ENCODE peak calls at places on chromosomes 12 and 14, in four cellular contexts. B is brain microvascular endothelial cell; O is CD8-positive, alpha-beta T cell; T is psoas muscle. W is an unnamed sample.

GRCh38 chr14:74551903-74552371 is 58.4 kb downstream of the ISCA2 start:
- DNase-seq in B (no peak), O (no peak), T (peak), W (no peak)

GRCh38 chr14:60090864-60091519 is 731 bp upstream of the PCNX4 start:
- DNase-seq in B (peak), O (peak), T (peak), W (peak)

GRCh38 chr14:92930737-92931602 is 8.0 kb downstream of the CHGA start:
- DNase-seq in B (no peak), O (no peak), T (no peak), W (peak)

GRCh38 chr12:40775681-40776080 is 83.4 kb downstream of the CNTN1 start:
- DNase-seq in B (no peak), O (no peak), T (no peak), W (no peak)

GRCh38 chr12:234891-235415 is 21.0 kb upstream of the SLC6A12 start:
- DNase-seq in B (no peak), O (no peak), T (no peak), W (no peak)

GRCh38 chr12:76757694-76758093 is 6.2 kb upstream of the ZDHHC17 start:
- DNase-seq in B (peak), O (no peak), T (no peak), W (no peak)

GRCh38 chr14:89347885-89348284 is 69.1 kb downstream of the FOXN3 start:
- DNase-seq in B (no peak), O (no peak), T (no peak), W (no peak)

GRCh38 chr14:65015391-65015790 is 28.7 kb downstream of the FNTB start:
- DNase-seq in B (no peak), O (no peak), T (no peak), W (no peak)

GRCh38 chr14:101928415-101928841 is 35.9 kb upstream of the DYNC1H1 start:
- DNase-seq in B (no peak), O (no peak), T (no peak), W (no peak)

GRCh38 chr14:104724981-104725771 is 1.1 kb downstream of the ADSS1 start:
- DNase-seq in B (no peak), O (no peak), T (peak), W (no peak)
- TF ChIP-seq CTCF in B (peak), O (no peak), T (peak), W (peak)

GRCh38 chr14:50051106-50051505 is 65.3 kb downstream of the VCPKMT start:
- DNase-seq in B (no peak), O (no peak), T (no peak), W (no peak)

GRCh38 chr14:50050171-50050570 is 66.2 kb downstream of the VCPKMT start:
- DNase-seq in B (no peak), O (no peak), T (no peak), W (no peak)

GRCh38 chr14:50049703-50050102 is 66.7 kb downstream of the VCPKMT start:
- DNase-seq in B (no peak), O (no peak), T (no peak), W (no peak)

GRCh38 chr14:50052517-50052916 is 63.9 kb downstream of the VCPKMT start:
- DNase-seq in B (no peak), O (no peak), T (no peak), W (no peak)

DNA sequence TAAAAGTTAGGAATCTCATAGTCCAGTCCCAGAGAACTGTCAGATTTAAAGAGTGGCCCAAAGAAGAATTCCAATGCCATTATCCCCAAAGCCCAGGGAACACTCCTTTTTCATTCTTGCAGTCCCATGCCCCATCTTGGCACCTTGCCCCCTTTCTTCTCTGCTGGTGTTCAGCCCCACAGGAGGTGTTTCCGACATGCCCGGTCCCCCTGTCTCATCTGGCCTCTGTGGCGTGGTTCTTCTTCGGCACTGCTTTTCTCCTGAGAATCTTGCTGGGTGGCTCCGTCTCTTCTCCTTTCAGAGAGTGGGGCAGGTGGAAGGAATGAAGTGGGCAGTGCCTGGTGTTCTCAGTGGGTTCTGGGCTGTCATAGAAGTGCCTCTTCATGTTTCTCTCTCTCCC is 64.7 kb downstream of the VCPKMT start:
- DNase-seq in B (no peak), O (no peak), T (no peak), W (no peak)
- TF ChIP-seq CTCF in B (no peak), O (no peak), T (no peak), W (no peak)

DNA sequence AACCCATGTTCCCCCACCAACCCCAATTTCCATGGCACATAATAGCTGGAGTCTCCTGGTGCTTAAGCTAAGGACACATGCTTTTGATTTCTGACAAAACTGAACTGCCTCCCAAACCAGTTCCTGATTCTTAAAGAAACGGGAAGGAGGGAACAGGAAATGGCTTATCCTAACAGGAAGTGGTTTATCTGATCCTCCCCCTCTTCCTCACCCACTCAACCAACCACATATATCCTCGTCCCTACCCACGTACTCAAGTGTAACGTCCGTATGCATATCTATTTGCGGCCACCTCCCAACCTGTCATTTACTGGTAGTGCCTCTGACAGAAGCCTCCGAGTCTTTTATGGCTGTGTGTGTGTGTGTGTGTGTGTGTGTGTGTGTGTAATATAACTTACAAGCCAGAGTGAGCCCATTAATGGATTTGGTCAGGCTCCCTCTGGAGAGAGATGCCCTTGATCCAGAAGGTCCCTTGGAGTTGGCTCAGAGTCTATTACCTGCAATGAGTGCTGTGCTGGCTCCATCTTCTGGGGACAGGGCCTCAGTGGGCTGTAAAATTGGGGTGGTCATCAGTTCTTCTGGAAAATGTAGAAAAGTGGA is 7.7 kb downstream of the DAZAP2 start:
- DNase-seq in B (peak), O (peak), T (no peak), W (no peak)
- TF ChIP-seq CTCF in B (peak), O (no peak), T (no peak), W (no peak)

GRCh38 chr14:35404496-35405303 is at the start of gene NFKBIA:
- DNase-seq in B (peak), O (peak), T (peak), W (no peak)
- TF ChIP-seq CTCF in B (peak), O (no peak), T (peak), W (peak)

GRCh38 chr12:18430425-18431048 is 169.2 kb downstream of the PIK3C2G start:
- DNase-seq in B (peak), O (no peak), T (no peak), W (peak)
- TF ChIP-seq CTCF in B (peak), O (no peak), T (peak), W (peak)

GRCh38 chr12:107402041-107403022 is 283.3 kb upstream of the PWP1 start:
- DNase-seq in B (peak), O (peak), T (no peak), W (no peak)

GRCh38 chr12:107406932-107407331 is 278.7 kb upstream of the PWP1 start:
- DNase-seq in B (no peak), O (no peak), T (no peak), W (no peak)

GRCh38 chr12:107405436-107405835 is 280.2 kb upstream of the PWP1 start:
- DNase-seq in B (no peak), O (no peak), T (no peak), W (no peak)

GRCh38 chr12:107400686-107401447 is 284.7 kb upstream of the PWP1 start:
- DNase-seq in B (peak), O (peak), T (no peak), W (no peak)

DNA sequence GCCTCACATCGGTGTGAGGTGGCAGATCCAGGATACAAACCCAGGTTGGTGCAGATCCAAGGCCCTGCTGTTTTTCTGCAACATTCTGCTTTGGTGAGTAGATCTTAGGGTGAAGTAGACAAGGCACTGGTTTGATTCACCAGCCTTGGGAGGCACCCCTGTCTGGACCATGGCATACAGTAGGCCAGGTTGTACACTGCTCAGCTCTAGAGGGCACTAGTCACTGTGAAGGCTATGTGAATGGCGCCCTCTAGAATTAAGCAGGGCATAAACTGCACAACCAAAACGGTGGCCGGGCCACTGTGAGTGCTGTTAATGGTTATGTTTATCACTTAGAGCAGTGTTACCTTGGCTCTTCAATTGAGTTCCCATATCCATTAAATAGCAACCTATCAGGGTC is 280.6 kb upstream of the PWP1 start:
- DNase-seq in B (peak), O (no peak), T (no peak), W (no peak)
- TF ChIP-seq CTCF in B (peak), O (no peak), T (no peak), W (peak)

GRCh38 chr12:119705182-119705581 is 37.2 kb downstream of the PRKAB1 start:
- DNase-seq in B (no peak), O (no peak), T (no peak), W (no peak)
- TF ChIP-seq CTCF in B (no peak), O (no peak), T (no peak), W (no peak)

GRCh38 chr12:68870443-68870842 is 62.5 kb downstream of the MDM2 start:
- DNase-seq in B (no peak), O (no peak), T (no peak), W (no peak)

GRCh38 chr12:68870011-68870410 is 62.0 kb downstream of the MDM2 start:
- DNase-seq in B (no peak), O (no peak), T (no peak), W (no peak)

GRCh38 chr12:68873316-68873715 is 59.7 kb downstream of the CPM start:
- DNase-seq in B (no peak), O (no peak), T (no peak), W (no peak)

GRCh38 chr12:68871396-68871795 is 61.6 kb downstream of the CPM start:
- DNase-seq in B (no peak), O (no peak), T (no peak), W (no peak)

GRCh38 chr12:68871899-68872298 is 61.1 kb downstream of the CPM start:
- DNase-seq in B (peak), O (no peak), T (no peak), W (no peak)
- TF ChIP-seq CTCF in B (peak), O (no peak), T (no peak), W (peak)

W was measured in AG09319.